ENCODE peak calls at places on chromosomes 13 and 19, in eight cellular contexts. A is mucosa of descending colon; J is Peyer's patch; B is stomach; N is effector memory CD4-positive, alpha-beta T cell; I is upper lobe of left lung; R is heart left ventricle; M is uterus. P is an unnamed sample.
A peak's percentile ranks its signal among the peaks of the same experiment; 100 is the strongest.

GRCh38 chr19:8512991-8513686 is 828 bp downstream of the ZNF414 start:
- DNase-seq in A (peak; percentile 57), J (no peak), B (no peak), N (no peak), I (no peak), R (peak; percentile 41), M (no peak), P (no peak)

GRCh38 chr13:104831823-104832222 is 1703.6 kb downstream of the EFNB2 start:
- DNase-seq in A (no peak), J (no peak), B (no peak), N (no peak), I (no peak), R (no peak), M (no peak), P (no peak)

GRCh38 chr19:47540748-47541147 is 25.9 kb upstream of the NAPA start:
- DNase-seq in A (no peak), J (no peak), B (no peak), N (no peak), I (no peak), R (no peak), M (no peak), P (no peak)

GRCh38 chr19:49407482-49408015 is 15.7 kb downstream of the PTH2 start:
- DNase-seq in A (no peak), J (no peak), B (no peak), N (no peak), I (no peak), R (no peak), M (no peak), P (no peak)

GRCh38 chr19:43290568-43291359 is 21.4 kb upstream of the PSG9 start:
- DNase-seq in A (no peak), J (no peak), B (no peak), N (no peak), I (no peak), R (no peak), M (no peak), P (no peak)

GRCh38 chr13:42484396-42484795 is 89.6 kb upstream of the TNFSF11 start:
- DNase-seq in A (no peak), J (no peak), B (no peak), N (no peak), I (no peak), R (no peak), M (no peak), P (no peak)

GRCh38 chr19:45492627-45493470 is 4.0 kb downstream of the RTN2 start:
- DNase-seq in A (peak; percentile 56), J (no peak), B (no peak), N (no peak), I (peak; percentile 77), R (peak; percentile 79), M (no peak), P (peak; percentile 65)

GRCh38 chr13:106738279-106738678 is 170.3 kb upstream of the ARGLU1 start:
- DNase-seq in A (no peak), J (no peak), B (no peak), N (no peak), I (no peak), R (no peak), M (no peak), P (no peak)

GRCh38 chr13:77868717-77869116 is 49.9 kb downstream of the EDNRB start:
- DNase-seq in A (no peak), J (no peak), B (no peak), N (no peak), I (no peak), R (no peak), M (no peak), P (peak; percentile 44)

GRCh38 chr19:51726049-51726448 is 2.3 kb upstream of the HAS1 start:
- DNase-seq in A (peak; percentile 32), J (no peak), B (no peak), N (no peak), I (no peak), R (peak; percentile 61), M (no peak), P (peak; percentile 18)

GRCh38 chr19:18588611-18589379 is at the start of gene REX1BD:
- DNase-seq in A (peak; percentile 89), J (peak; percentile 90), B (peak; percentile 80), N (peak; percentile 85), I (peak; percentile 82), R (peak; percentile 90), M (peak; percentile 84), P (peak; percentile 93)

GRCh38 chr13:110227864-110228643 is 78.9 kb downstream of the COL4A1 start:
- DNase-seq in A (no peak), J (no peak), B (no peak), N (no peak), I (no peak), R (no peak), M (no peak), P (peak; percentile 93)

GRCh38 chr13:34942732-34943674 is 933 bp downstream of the NBEA start:
- DNase-seq in A (peak; percentile 50), J (peak; percentile 44), B (peak; percentile 44), N (no peak), I (peak; percentile 41), R (peak; percentile 29), M (peak; percentile 20), P (peak; percentile 1)

GRCh38 chr19:3668331-3669133 is 31.7 kb downstream of the PIP5K1C start:
- DNase-seq in A (no peak), J (no peak), B (no peak), N (no peak), I (no peak), R (peak; percentile 62), M (peak; percentile 65), P (no peak)

GRCh38 chr13:73000027-73000674 is 58.7 kb upstream of the KLF5 start:
- DNase-seq in A (no peak), J (no peak), B (no peak), N (no peak), I (no peak), R (no peak), M (no peak), P (peak; percentile 38)

GRCh38 chr13:84132491-84132890 is 250.2 kb upstream of the SLITRK1 start:
- DNase-seq in A (no peak), J (no peak), B (no peak), N (no peak), I (no peak), R (no peak), M (no peak), P (no peak)

GRCh38 chr13:46160474-46161066 is 21.4 kb downstream of the LCP1 start:
- DNase-seq in A (no peak), J (no peak), B (no peak), N (no peak), I (no peak), R (no peak), M (no peak), P (peak; percentile 91)

GRCh38 chr13:34416833-34417425 is 525.1 kb upstream of the NBEA start:
- DNase-seq in A (no peak), J (no peak), B (no peak), N (no peak), I (no peak), R (peak; percentile 88), M (peak; percentile 20), P (no peak)

GRCh38 chr13:40077396-40078027 is 422.1 kb downstream of the COG6 start:
- DNase-seq in A (no peak), J (no peak), B (no peak), N (no peak), I (no peak), R (no peak), M (no peak), P (no peak)

GRCh38 chr13:32720026-32720425 is 133.8 kb downstream of the PDS5B start:
- DNase-seq in A (no peak), J (no peak), B (no peak), N (no peak), I (no peak), R (no peak), M (no peak), P (peak; percentile 60)

GRCh38 chr13:73715114-73715909 is 418.9 kb downstream of the KLF12 start:
- DNase-seq in A (no peak), J (no peak), B (no peak), N (peak; percentile 41), I (peak; percentile 73), R (no peak), M (no peak), P (no peak)

GRCh38 chr19:3665681-3666544 is 34.4 kb downstream of the PIP5K1C start:
- DNase-seq in A (peak; percentile 82), J (peak; percentile 83), B (peak; percentile 69), N (peak; percentile 49), I (peak; percentile 58), R (peak; percentile 69), M (peak; percentile 67), P (peak; percentile 43)

GRCh38 chr19:21612403-21612872 is 107.0 kb downstream of the ZNF429 start:
- DNase-seq in A (no peak), J (no peak), B (no peak), N (no peak), I (no peak), R (no peak), M (no peak), P (no peak)

GRCh38 chr19:21617740-21618339 is 112.4 kb downstream of the ZNF429 start:
- DNase-seq in A (no peak), J (no peak), B (no peak), N (no peak), I (no peak), R (no peak), M (no peak), P (no peak)
- H3K9me3 ChIP-seq in A (no peaks in the 10 kb centered on the region), J (no peaks in the 10 kb centered on the region), B (no peaks in the 10 kb centered on the region), N (no peaks in the 10 kb centered on the region), I (no peaks in the 10 kb centered on the region), R (no peaks in the 10 kb centered on the region), M (no peaks in the 10 kb centered on the region), P (peaks cover 13% of the 10 kb centered on the region)

GRCh38 chr19:42069619-42070293 is at the start of gene GRIK5:
- DNase-seq in A (no peak), J (no peak), B (no peak), N (no peak), I (no peak), R (no peak), M (peak; percentile 30), P (peak; percentile 59)
- H3K4me3 ChIP-seq in A (no peak within 1 kb of the TSS), J (peak within 1 kb of the TSS; percentile 46), B (peak within 1 kb of the TSS; percentile 49), N (no peak within 1 kb of the TSS), I (peak within 1 kb of the TSS; percentile 17), R (no peak within 1 kb of the TSS), M (peak within 1 kb of the TSS; percentile 39), P (peak within 1 kb of the TSS; percentile 55)

GRCh38 chr13:18991054-18991453 is 190.6 kb downstream of the TUBA3C start:
- DNase-seq in A (no peak), J (no peak), B (no peak), N (no peak), I (no peak), R (no peak), M (no peak), P (no peak)
- H3K9me3 ChIP-seq in A (peaks cover 70% of the 10 kb centered on the region), J (no peaks in the 10 kb centered on the region), B (peaks cover 23% of the 10 kb centered on the region), N (no peaks in the 10 kb centered on the region), I (no peaks in the 10 kb centered on the region), R (peaks cover 15% of the 10 kb centered on the region), M (no peaks in the 10 kb centered on the region), P (peaks cover 15% of the 10 kb centered on the region)

GRCh38 chr13:28494537-28494860 is 429 bp downstream of the FLT1 start:
- DNase-seq in A (no peak), J (no peak), B (no peak), N (no peak), I (no peak), R (peak; percentile 37), M (no peak), P (peak; percentile 27)

GRCh38 chr13:28494861-28495585 is at the start of gene FLT1:
- DNase-seq in A (peak; percentile 40), J (no peak), B (peak; percentile 27), N (no peak), I (peak; percentile 45), R (peak; percentile 85), M (peak; percentile 63), P (peak; percentile 42)

GRCh38 chr13:28495586-28496564 is 947 bp upstream of the FLT1 start:
- DNase-seq in A (no peak), J (no peak), B (no peak), N (no peak), I (peak; percentile 67), R (no peak), M (no peak), P (no peak)

GRCh38 chr13:28492527-28493367 is 2.2 kb downstream of the FLT1 start:
- DNase-seq in A (no peak), J (no peak), B (no peak), N (no peak), I (no peak), R (no peak), M (no peak), P (no peak)

GRCh38 chr13:28493740-28494536 is 990 bp downstream of the FLT1 start:
- DNase-seq in A (peak; percentile 23), J (no peak), B (no peak), N (no peak), I (no peak), R (no peak), M (no peak), P (no peak)
- H3K4me3 ChIP-seq in A (no peak overlapping the region), J (peak overlapping the region; percentile 51), B (peak overlapping the region; percentile 47), N (no peak overlapping the region), I (peak overlapping the region; percentile 66), R (peak overlapping the region; percentile 90), M (peak overlapping the region; percentile 18), P (peak overlapping the region; percentile 73)